ENCODE peak calls at places on chromosomes 12 and 14, in four cellular contexts. P, V, M and O are unnamed samples.
A peak's percentile ranks its signal among the peaks of the same experiment; 100 is the strongest.

GRCh38 chr12:103495783-103496456 is at the start of gene C12orf42:
- DNase-seq in P (peak; percentile 59), V (peak; percentile 24), M (no peak), O (peak; percentile 85)

GRCh38 chr12:46233985-46234384 is 34.9 kb downstream of the SLC38A1 start:
- DNase-seq in P (no peak), V (no peak), M (no peak), O (no peak)

GRCh38 chr14:68172216-68172615 is 352.6 kb downstream of the RAD51B start:
- DNase-seq in P (no peak), V (no peak), M (no peak), O (no peak)

GRCh38 chr12:120457133-120457532 is 10.9 kb downstream of the GATC start:
- DNase-seq in P (no peak), V (no peak), M (no peak), O (no peak)

GRCh38 chr14:104942586-104942985 is 17.9 kb downstream of the PLD4 start:
- DNase-seq in P (no peak), V (no peak), M (no peak), O (peak; percentile 81)

GRCh38 chr14:72558721-72559120 is 335.2 kb downstream of the DPF3 start:
- DNase-seq in P (no peak), V (no peak), M (no peak), O (no peak)

GRCh38 chr12:107779077-107779840 is 4.8 kb downstream of the ASCL4 start:
- DNase-seq in P (peak; percentile 65), V (no peak), M (no peak), O (no peak)

GRCh38 chr12:52126605-52127578 is 47.4 kb downstream of the SMIM41 start:
- DNase-seq in P (peak; percentile 4), V (no peak), M (peak; percentile 61), O (no peak)

GRCh38 chr14:56173360-56173922 is 55.2 kb downstream of the PELI2 start:
- DNase-seq in P (no peak), V (no peak), M (no peak), O (no peak)

DNA sequence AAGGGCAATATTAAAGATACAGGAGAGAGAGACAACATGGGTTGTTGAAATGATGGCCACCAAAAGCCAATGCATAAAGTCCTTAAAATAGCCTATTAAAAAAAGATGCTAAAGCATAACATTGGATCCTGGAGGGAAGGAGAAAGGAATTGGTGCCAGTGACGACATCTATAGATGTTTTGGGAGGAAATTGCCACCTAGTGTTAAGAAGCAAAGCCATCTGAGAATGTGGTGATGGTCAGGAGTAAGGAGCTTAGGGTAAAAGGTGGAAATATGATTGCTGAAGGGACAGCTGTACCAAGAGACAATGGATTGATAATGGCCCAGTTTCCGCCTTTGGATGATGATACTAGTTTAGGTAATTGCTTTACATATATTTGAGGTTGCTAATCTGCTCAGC is 85.1 kb downstream of the TMEM30B start:
- DNase-seq in P (no peak), V (no peak), M (no peak), O (no peak)
- TF ChIP-seq CTCF in P (no peak), V (no peak), M (no peak), O (peak; percentile 37)

DNA sequence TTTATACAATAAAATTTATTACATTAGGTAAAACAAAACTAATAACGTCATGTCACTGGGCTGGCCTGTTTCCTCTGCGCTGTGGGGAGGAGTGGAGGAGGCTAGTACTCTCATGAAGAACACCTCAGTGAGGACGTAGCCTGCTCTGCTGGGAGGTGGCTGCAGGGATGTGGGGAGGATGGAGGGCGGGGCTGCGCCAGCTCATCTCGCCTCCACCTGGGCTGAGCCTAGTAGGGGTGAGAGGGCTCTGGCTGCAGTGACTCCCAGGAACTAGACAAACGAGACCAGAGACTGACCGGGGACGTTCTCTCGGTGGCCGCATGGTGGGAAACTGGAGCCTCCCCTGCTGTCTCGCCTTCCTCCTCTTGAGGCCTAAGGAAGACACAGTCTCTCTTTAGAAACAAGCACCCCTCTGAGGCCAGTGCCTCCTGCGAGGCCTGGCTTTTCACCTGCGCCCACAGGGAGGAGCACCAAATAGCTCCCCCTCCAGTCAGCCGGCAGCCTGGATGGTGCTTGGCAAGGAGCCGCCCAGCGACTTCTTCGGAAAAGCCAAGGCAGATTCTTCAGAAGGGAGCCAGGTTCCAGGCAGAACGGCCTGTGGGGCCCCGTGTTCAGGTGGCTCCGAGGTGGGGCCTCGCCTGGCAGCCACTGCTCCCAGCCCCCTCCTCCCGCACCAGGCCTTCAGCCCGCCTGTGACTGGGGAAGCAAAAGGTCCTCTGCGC is 62.4 kb downstream of the PLEKHG3 start:
- DNase-seq in P (no peak), V (no peak), M (no peak), O (peak; percentile 88)
- TF ChIP-seq CTCF in P (no peak), V (no peak), M (no peak), O (no peak)

GRCh38 chr12:116774020-116774419 is 35.9 kb downstream of the RNFT2 start:
- DNase-seq in P (no peak), V (no peak), M (no peak), O (no peak)

GRCh38 chr12:116771651-116772050 is 33.5 kb downstream of the RNFT2 start:
- DNase-seq in P (no peak), V (no peak), M (no peak), O (no peak)

GRCh38 chr12:116773276-116773731 is 35.2 kb downstream of the RNFT2 start:
- DNase-seq in P (no peak), V (no peak), M (no peak), O (no peak)
- TF ChIP-seq CTCF in P (no peak), V (no peak), M (no peak), O (peak; percentile 28)

GRCh38 chr12:20420557-20420956 is 52.2 kb downstream of the PDE3A start:
- DNase-seq in P (no peak), V (no peak), M (no peak), O (no peak)
- TF ChIP-seq CTCF in P (no peak), V (no peak), M (no peak), O (no peak)

GRCh38 chr12:62794218-62794583 is 140.7 kb downstream of the PPM1H start:
- DNase-seq in P (no peak), V (no peak), M (no peak), O (no peak)
- TF ChIP-seq CTCF in P (no peak), V (no peak), M (no peak), O (peak; percentile 40)

GRCh38 chr14:100732766-100733100 is 6.0 kb downstream of the DLK1 start:
- DNase-seq in P (no peak), V (no peak), M (no peak), O (no peak)
- TF ChIP-seq CTCF in P (no peak), V (no peak), M (no peak), O (no peak)

DNA sequence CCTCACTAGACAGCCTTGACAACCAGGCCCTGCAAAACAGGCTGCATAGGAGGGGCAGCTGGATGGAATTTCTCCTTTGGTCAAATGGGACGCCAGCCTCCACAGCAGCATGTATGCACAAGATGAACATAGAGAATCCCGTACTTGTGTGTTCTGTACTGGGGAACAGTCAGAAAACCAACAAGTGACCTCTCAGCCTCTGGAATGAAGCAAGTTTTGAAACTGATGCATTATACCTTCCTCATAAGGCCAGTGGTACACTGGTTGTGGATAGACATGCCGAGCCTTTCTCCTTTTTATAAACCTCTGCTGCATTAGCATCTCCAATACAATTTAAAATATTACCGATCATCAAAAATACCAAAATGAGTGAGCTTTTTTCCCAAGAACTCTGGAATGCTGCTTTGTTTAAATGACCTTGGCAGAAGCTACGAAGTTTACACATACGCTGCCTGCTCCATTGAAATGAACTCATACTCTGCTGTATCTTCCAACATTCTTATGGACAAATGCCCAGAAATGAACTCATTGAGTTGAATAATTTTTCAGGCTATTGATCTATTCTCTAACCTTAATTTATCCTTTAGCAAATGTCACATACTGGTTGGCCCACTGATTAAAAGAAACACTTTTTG is 47.6 kb upstream of the FERMT2 start:
- DNase-seq in P (no peak), V (no peak), M (no peak), O (no peak)
- TF ChIP-seq CTCF in P (no peak), V (no peak), M (no peak), O (no peak)

GRCh38 chr12:124408822-124409517 is 114.1 kb downstream of the RFLNA start:
- DNase-seq in P (no peak), V (no peak), M (no peak), O (no peak)

GRCh38 chr12:124406043-124406442 is 111.2 kb downstream of the RFLNA start:
- DNase-seq in P (no peak), V (no peak), M (no peak), O (no peak)

GRCh38 chr12:124405151-124405550 is 110.3 kb downstream of the RFLNA start:
- DNase-seq in P (no peak), V (no peak), M (no peak), O (no peak)

GRCh38 chr12:124405592-124405991 is 110.7 kb downstream of the RFLNA start:
- DNase-seq in P (no peak), V (no peak), M (no peak), O (no peak)

DNA sequence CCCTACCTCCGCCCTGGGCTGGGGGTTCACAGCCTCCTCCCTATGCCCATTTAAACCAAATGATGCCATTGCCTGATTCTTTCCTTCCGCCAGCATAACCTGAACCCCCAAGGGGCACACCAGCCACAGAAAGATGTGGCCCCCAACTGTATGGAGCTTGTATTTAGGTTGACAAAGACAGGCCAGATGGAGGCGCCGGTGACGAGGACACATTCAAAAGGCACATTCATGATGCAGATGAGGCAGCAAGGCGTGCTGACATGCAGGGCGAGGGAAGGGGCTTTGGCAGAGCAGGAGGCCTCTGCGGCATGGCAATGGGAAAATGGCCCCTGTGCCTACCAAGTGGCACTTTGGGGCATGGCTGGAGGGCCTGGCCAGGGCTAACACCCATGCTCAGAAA is 112.2 kb downstream of the RFLNA start:
- DNase-seq in P (no peak), V (no peak), M (no peak), O (no peak)
- TF ChIP-seq CTCF in P (no peak), V (no peak), M (no peak), O (no peak)